ENCODE peak calls at places on chromosomes 5 and 9, in five cellular contexts. D is neural crest cell; T is activated effector memory CD4-positive, alpha-beta T cell treated with anti-CD3 and anti-CD28 coated beads, Interleukin-2, amount 50 U/mL, for 16 hours; I is NCI-H510A treated with DMSO at 0.1 percent for 48 hours; Z is stimulated activated naive CD8-positive, alpha-beta T cell treated with anti-CD3 and anti-CD28 coated beads, Interleukin-15, amount 100 ng/mL, for 72 hours. J is an unnamed sample.

GRCh38 chr9:98916660-98917059 is 27.0 kb upstream of the COL15A1 start:
- DNase-seq in I (no peak), D (no peak), T (no peak), Z (no peak), J (no peak)

GRCh38 chr5:179256229-179257189 is 88.8 kb downstream of the ADAMTS2 start:
- DNase-seq in Z (no peak), I (no peak), D (no peak), T (peak), J (peak)

GRCh38 chr9:74025402-74025894 is 471.7 kb upstream of the RORB start:
- DNase-seq in I (no peak), T (no peak), Z (no peak), D (no peak), J (no peak)

GRCh38 chr9:95522871-95523370 is 6.2 kb upstream of the PTCH1 start:
- DNase-seq in T (no peak), D (no peak), I (no peak), Z (no peak), J (no peak)

GRCh38 chr5:143066556-143067281 is 296.5 kb downstream of the ARHGAP26 start:
- DNase-seq in Z (no peak), D (no peak), I (peak), T (no peak), J (no peak)

GRCh38 chr9:122007837-122008236 is 85.3 kb downstream of the TTLL11 start:
- DNase-seq in I (no peak), D (no peak), T (no peak), Z (no peak), J (no peak)

GRCh38 chr5:75668988-75669760 is 48.1 kb downstream of the POC5 start:
- DNase-seq in I (peak), Z (peak), T (peak), D (no peak), J (no peak)

GRCh38 chr5:98791110-98791509 is 17.6 kb downstream of the RGMB start:
- DNase-seq in I (no peak), D (no peak), Z (no peak), T (no peak), J (no peak)

GRCh38 chr9:127503947-127504886 is 52.9 kb downstream of the LRSAM1 start:
- DNase-seq in Z (peak), T (peak), I (peak), D (peak), J (peak)

GRCh38 chr5:154295551-154295950 is 105.0 kb downstream of the GALNT10 start:
- DNase-seq in D (no peak), Z (no peak), I (no peak), T (no peak), J (no peak)

GRCh38 chr9:122087406-122088200 is 5.5 kb downstream of the TTLL11 start:
- DNase-seq in Z (no peak), D (no peak), T (no peak), I (no peak), J (no peak)

GRCh38 chr9:89496645-89497044 is 1.3 kb downstream of the SEMA4D start:
- DNase-seq in Z (no peak), I (no peak), D (no peak), T (peak), J (no peak)

GRCh38 chr5:27590503-27590902 is 552.1 kb upstream of the CDH9 start:
- DNase-seq in Z (no peak), T (no peak), I (no peak), D (no peak), J (peak)

GRCh38 chr9:88173378-88173999 is 35.2 kb upstream of the SPATA31C2 start:
- DNase-seq in Z (peak), I (no peak), T (peak), D (peak), J (no peak)

GRCh38 chr9:4138180-4138579 is 161.7 kb downstream of the GLIS3 start:
- DNase-seq in D (no peak), I (no peak), Z (no peak), T (no peak), J (no peak)

GRCh38 chr9:33223696-33224095 is 16.3 kb upstream of the SPINK4 start:
- DNase-seq in I (no peak), D (no peak), T (peak), Z (no peak), J (no peak)

GRCh38 chr5:21212026-21212425 is 1224.0 kb upstream of the CDH18 start:
- DNase-seq in Z (no peak), T (no peak), I (no peak), D (no peak), J (no peak)

GRCh38 chr9:17064558-17064957 is 70.3 kb upstream of the CNTLN start:
- DNase-seq in T (no peak), I (no peak), D (no peak), Z (no peak), J (no peak)

J was measured in left lung.